ENCODE peak calls at places on chromosomes 5 and 9, in four cellular contexts. J is T47D, S is RCC 7860, X is NAMALWA. M is an unnamed sample.

GRCh38 chr5:71932649-71933338 is 174.5 kb upstream of the MAP1B start:
- DNase-seq in J (no peak), S (peak; percentile 85), X (no peak), M (peak; percentile 61)

GRCh38 chr5:115459844-115460243 is 84.7 kb downstream of the FEM1C start:
- DNase-seq in J (no peak), S (no peak), X (no peak), M (no peak)

GRCh38 chr5:16493261-16493660 is 27.7 kb upstream of the ZNF622 start:
- DNase-seq in J (no peak), S (no peak), X (no peak), M (no peak)

GRCh38 chr5:54296386-54296785 is 14.0 kb downstream of the ARL15 start:
- DNase-seq in J (peak; percentile 48), S (no peak), X (no peak), M (no peak)

GRCh38 chr5:4156889-4157288 is 561.3 kb downstream of the IRX1 start:
- DNase-seq in J (no peak), S (no peak), X (no peak), M (peak; percentile 8)

GRCh38 chr9:125961037-125961436 is 213.9 kb downstream of the PBX3 start:
- DNase-seq in J (no peak), S (no peak), X (no peak), M (no peak)

GRCh38 chr9:6686396-6686795 is 40.9 kb upstream of the GLDC start:
- DNase-seq in J (no peak), S (no peak), X (peak; percentile 50), M (peak; percentile 97)

GRCh38 chr9:131405858-131406566 is 12.1 kb downstream of the PRRC2B start:
- DNase-seq in J (no peak), S (no peak), X (no peak), M (no peak)

GRCh38 chr5:176440932-176441706 is 7.1 kb upstream of the FAF2 start:
- DNase-seq in J (no peak), S (no peak), X (no peak), M (no peak)

GRCh38 chr5:52783226-52783959 is 4.3 kb upstream of the ITGA1 start:
- DNase-seq in J (no peak), S (no peak), X (no peak), M (no peak)

GRCh38 chr5:28156981-28157380 is 1118.6 kb upstream of the CDH9 start:
- DNase-seq in J (no peak), S (no peak), X (no peak), M (no peak)

GRCh38 chr9:35962126-35962906 is 4.4 kb upstream of the OR2S2 start:
- DNase-seq in J (no peak), S (no peak), X (no peak), M (no peak)

GRCh38 chr5:57012511-57012910 is 60.6 kb upstream of the MIER3 start:
- DNase-seq in J (no peak), S (no peak), X (no peak), M (no peak)

GRCh38 chr9:96217756-96218693 is 84.0 kb downstream of the HSD17B3 start:
- DNase-seq in J (peak; percentile 82), S (peak; percentile 33), X (peak; percentile 77), M (peak; percentile 82)

GRCh38 chr5:12522116-12522515 is 617.9 kb upstream of the CTNND2 start:
- DNase-seq in J (no peak), S (no peak), X (no peak), M (no peak)

GRCh38 chr9:129273136-129273895 is 95.3 kb upstream of the IER5L start:
- DNase-seq in J (no peak), S (no peak), X (no peak), M (no peak)

GRCh38 chr5:102807878-102808502 is 52.9 kb downstream of the PAM start:
- DNase-seq in J (no peak), S (peak; percentile 75), X (no peak), M (no peak)

GRCh38 chr5:133702773-133703770 is 90.7 kb upstream of the FSTL4 start:
- DNase-seq in J (no peak), S (no peak), X (no peak), M (no peak)

GRCh38 chr9:132804576-132805295 is 73.3 kb downstream of the AK8 start:
- DNase-seq in J (no peak), S (peak; percentile 18), X (peak; percentile 11), M (no peak)

GRCh38 chr5:156444737-156445136 is 117.8 kb downstream of the SGCD start:
- DNase-seq in J (no peak), S (no peak), X (no peak), M (no peak)